ENCODE peak calls at places on chromosomes 13 and 19, in ten cellular contexts. J is amniotic stem cell; D is neural crest cell; W is fibroblast of the conjunctiva; S is tibial nerve; X is HS-5; U is mesothelial cell of epicardium; P is body of pancreas; Y is activated naive CD4-positive, alpha-beta T cell; T is NCI-H1930. N is an unnamed sample.

GRCh38 chr13:38888309-38888708 is 102.3 kb downstream of the STOML3 start:
- DNase-seq in J (no peak), D (no peak), W (no peak), S (no peak), X (peak; percentile 29), U (no peak), P (no peak), Y (no peak), T (no peak), N (no peak)

GRCh38 chr13:40517486-40518311 is 148.7 kb downstream of the FOXO1 start:
- DNase-seq in J (no peak), D (no peak), W (no peak), S (no peak), X (no peak), U (no peak), P (no peak), Y (no peak), T (no peak), N (no peak)

GRCh38 chr19:15640294-15640903 is at the start of gene CYP4F3:
- DNase-seq in J (no peak), D (no peak), W (no peak), S (peak; percentile 62), X (no peak), U (no peak), P (peak; percentile 74), Y (no peak), T (no peak), N (no peak)

GRCh38 chr13:62704795-62705329 is 1289.2 kb upstream of the PCDH20 start:
- DNase-seq in J (no peak), D (no peak), W (no peak), S (no peak), X (no peak), U (no peak), P (no peak), Y (no peak), T (no peak), N (no peak)

GRCh38 chr13:29805994-29806748 is 44.2 kb downstream of the UBL3 start:
- DNase-seq in J (no peak), D (no peak), W (no peak), S (no peak), X (no peak), U (no peak), P (no peak), Y (no peak), T (no peak), N (no peak)

GRCh38 chr13:102608944-102609343 is 12.2 kb downstream of the TPP2 start:
- DNase-seq in J (no peak), D (no peak), W (no peak), S (no peak), X (no peak), U (no peak), P (no peak), Y (no peak), T (no peak), N (no peak)

GRCh38 chr13:27967736-27968315 is 1.3 kb downstream of the CDX2 start:
- DNase-seq in J (no peak), D (no peak), W (no peak), S (no peak), X (no peak), U (no peak), P (no peak), Y (no peak), T (no peak), N (no peak)

GRCh38 chr19:6728346-6728745 is 7.9 kb upstream of the C3 start:
- DNase-seq in J (no peak), D (no peak), W (no peak), S (no peak), X (no peak), U (no peak), P (no peak), Y (no peak), T (no peak), N (no peak)

GRCh38 chr19:54415208-54415900 is at the start of gene TTYH1:
- DNase-seq in J (no peak), D (peak; percentile 77), W (no peak), S (no peak), X (no peak), U (no peak), P (no peak), Y (no peak), T (no peak), N (no peak)

GRCh38 chr13:101784313-101784712 is 331.8 kb downstream of the ITGBL1 start:
- DNase-seq in J (no peak), D (no peak), W (no peak), S (no peak), X (no peak), U (no peak), P (no peak), Y (no peak), T (no peak), N (no peak)

GRCh38 chr13:71864094-71864980 is 2.7 kb downstream of the DACH1 start:
- DNase-seq in J (no peak), D (peak; percentile 41), W (no peak), S (no peak), X (no peak), U (peak; percentile 35), P (peak; percentile 47), Y (no peak), T (no peak), N (peak; percentile 56)

GRCh38 chr19:47107201-47107952 is 6.2 kb downstream of the ZC3H4 start:
- DNase-seq in J (no peak), D (no peak), W (no peak), S (no peak), X (no peak), U (no peak), P (peak; percentile 71), Y (no peak), T (no peak), N (no peak)

GRCh38 chr19:18086590-18087138 is at the start of gene IL12RB1:
- DNase-seq in J (no peak), D (no peak), W (no peak), S (no peak), X (no peak), U (no peak), P (no peak), Y (no peak), T (no peak), N (no peak)

GRCh38 chr19:41807176-41807575 is 10.8 kb downstream of the CEACAM3 start:
- DNase-seq in J (no peak), D (no peak), W (no peak), S (no peak), X (no peak), U (no peak), P (no peak), Y (no peak), T (no peak), N (no peak)

GRCh38 chr13:42876810-42877550 is 95.6 kb downstream of the FAM216B start:
- DNase-seq in J (no peak), D (no peak), W (no peak), S (no peak), X (no peak), U (no peak), P (no peak), Y (no peak), T (no peak), N (no peak)

GRCh38 chr19:13100031-13100588 is 2.5 kb downstream of the LYL1 start:
- DNase-seq in J (no peak), D (no peak), W (no peak), S (no peak), X (no peak), U (no peak), P (no peak), Y (peak; percentile 20), T (no peak), N (no peak)

GRCh38 chr13:98584668-98585397 is 7.9 kb upstream of the STK24 start:
- DNase-seq in J (no peak), D (no peak), W (no peak), S (no peak), X (no peak), U (no peak), P (no peak), Y (no peak), T (no peak), N (no peak)

GRCh38 chr19:4556574-4557185 is 2.8 kb downstream of the SEMA6B start:
- DNase-seq in J (no peak), D (peak; percentile 43), W (no peak), S (no peak), X (no peak), U (no peak), P (no peak), Y (no peak), T (no peak), N (no peak)

GRCh38 chr19:16002985-16003384 is 54.2 kb downstream of the OR10H4 start:
- DNase-seq in J (no peak), D (no peak), W (no peak), S (no peak), X (no peak), U (no peak), P (no peak), Y (no peak), T (no peak), N (no peak)

GRCh38 chr19:3699071-3699740 is 1.1 kb downstream of the PIP5K1C start:
- DNase-seq in J (no peak), D (no peak), W (no peak), S (peak; percentile 45), X (peak; percentile 29), U (no peak), P (peak; percentile 50), Y (no peak), T (no peak), N (no peak)

GRCh38 chr19:8446055-8446709 is 1.4 kb downstream of the HNRNPM start:
- DNase-seq in J (no peak), D (no peak), W (no peak), S (no peak), X (no peak), U (no peak), P (no peak), Y (no peak), T (no peak), N (no peak)

GRCh38 chr13:44212633-44213387 is 160.8 kb upstream of the SERP2 start:
- DNase-seq in J (no peak), D (no peak), W (peak; percentile 44), S (no peak), X (no peak), U (no peak), P (no peak), Y (no peak), T (peak; percentile 48), N (no peak)

GRCh38 chr19:50332264-50333038 is 3.3 kb upstream of the KCNC3 start:
- DNase-seq in J (no peak), D (no peak), W (no peak), S (no peak), X (no peak), U (peak; percentile 59), P (peak; percentile 60), Y (no peak), T (no peak), N (no peak)